ENCODE peak calls at places on chromosomes 3 and 15, in six cellular contexts. One of them, this sample, is unnamed.
A peak's percentile ranks its signal among the peaks of the same experiment; 100 is the strongest.

GRCh38 chr3:10482631-10483363 is 22.6 kb downstream of the ATP2B2 start:
- DNase-seq in tibial artery: no peak
- DNase-seq in IMR-90: no peak
- DNase-seq in NCI-H524: no peak
- DNase-seq in brain pericyte: no peak
- DNase-seq in astrocyte of the spinal cord: no peak
- DNase-seq in this sample: no peak

GRCh38 chr3:143482106-143483088 is 362.8 kb downstream of the CHST2 start:
- DNase-seq in astrocyte of the spinal cord: peak; percentile 37
- DNase-seq in brain pericyte: no peak
- DNase-seq in NCI-H524: no peak
- DNase-seq in tibial artery: no peak
- DNase-seq in IMR-90: no peak
- DNase-seq in this sample: no peak

GRCh38 chr3:55468251-55468650 is 18.9 kb downstream of the WNT5A start:
- DNase-seq in IMR-90: peak; percentile 81
- DNase-seq in astrocyte of the spinal cord: peak; percentile 76
- DNase-seq in brain pericyte: no peak
- DNase-seq in NCI-H524: no peak
- DNase-seq in tibial artery: no peak
- DNase-seq in this sample: no peak

GRCh38 chr3:20669184-20669583 is 483.2 kb upstream of the SGO1 start:
- DNase-seq in astrocyte of the spinal cord: no peak
- DNase-seq in NCI-H524: peak; percentile 59
- DNase-seq in tibial artery: peak; percentile 65
- DNase-seq in IMR-90: no peak
- DNase-seq in brain pericyte: no peak
- DNase-seq in this sample: no peak

GRCh38 chr15:56805466-56806146 is 72.3 kb upstream of the ZNF280D start:
- DNase-seq in NCI-H524: no peak
- DNase-seq in brain pericyte: no peak
- DNase-seq in astrocyte of the spinal cord: peak; percentile 87
- DNase-seq in IMR-90: peak; percentile 87
- DNase-seq in tibial artery: no peak
- DNase-seq in this sample: no peak

GRCh38 chr15:90413411-90414379 is 25.7 kb downstream of the IQGAP1 start:
- DNase-seq in NCI-H524: no peak
- DNase-seq in astrocyte of the spinal cord: peak; percentile 77
- DNase-seq in brain pericyte: no peak
- DNase-seq in IMR-90: peak; percentile 69
- DNase-seq in tibial artery: no peak
- DNase-seq in this sample: no peak

GRCh38 chr15:81011593-81011992 is 10.9 kb downstream of the TLNRD1 start:
- DNase-seq in IMR-90: peak; percentile 39
- DNase-seq in brain pericyte: no peak
- DNase-seq in tibial artery: no peak
- DNase-seq in astrocyte of the spinal cord: peak; percentile 20
- DNase-seq in NCI-H524: no peak
- DNase-seq in this sample: no peak

GRCh38 chr15:78212546-78213424 is 21.6 kb downstream of the ACSBG1 start:
- DNase-seq in IMR-90: peak; percentile 64
- DNase-seq in brain pericyte: peak; percentile 81
- DNase-seq in tibial artery: no peak
- DNase-seq in astrocyte of the spinal cord: peak; percentile 89
- DNase-seq in NCI-H524: peak; percentile 27
- DNase-seq in this sample: no peak

GRCh38 chr3:146505496-146505895 is 36.1 kb upstream of the PLSCR2 start:
- DNase-seq in astrocyte of the spinal cord: no peak
- DNase-seq in brain pericyte: no peak
- DNase-seq in NCI-H524: no peak
- DNase-seq in tibial artery: no peak
- DNase-seq in IMR-90: no peak
- DNase-seq in this sample: no peak

GRCh38 chr3:135989247-135989646 is 23.7 kb downstream of the PPP2R3A start:
- DNase-seq in NCI-H524: no peak
- DNase-seq in astrocyte of the spinal cord: peak; percentile 55
- DNase-seq in IMR-90: peak; percentile 31
- DNase-seq in tibial artery: no peak
- DNase-seq in brain pericyte: no peak
- DNase-seq in this sample: no peak

GRCh38 chr3:165885558-165886270 is 48.5 kb upstream of the BCHE start:
- DNase-seq in astrocyte of the spinal cord: no peak
- DNase-seq in brain pericyte: no peak
- DNase-seq in tibial artery: no peak
- DNase-seq in NCI-H524: no peak
- DNase-seq in IMR-90: no peak
- DNase-seq in this sample: no peak

GRCh38 chr3:184175981-184176376 is 1.3 kb downstream of the AP2M1 start:
- DNase-seq in astrocyte of the spinal cord: no peak
- DNase-seq in brain pericyte: no peak
- DNase-seq in tibial artery: no peak
- DNase-seq in NCI-H524: no peak
- DNase-seq in IMR-90: no peak
- DNase-seq in this sample: no peak

GRCh38 chr15:31660800-31661199 is 334.2 kb downstream of the KLF13 start:
- DNase-seq in IMR-90: no peak
- DNase-seq in tibial artery: no peak
- DNase-seq in astrocyte of the spinal cord: no peak
- DNase-seq in NCI-H524: peak; percentile 62
- DNase-seq in brain pericyte: no peak
- DNase-seq in this sample: no peak

GRCh38 chr15:81480645-81481053 is 106.6 kb upstream of the TMC3 start:
- DNase-seq in brain pericyte: peak; percentile 12
- DNase-seq in astrocyte of the spinal cord: peak; percentile 64
- DNase-seq in IMR-90: peak; percentile 69
- DNase-seq in tibial artery: no peak
- DNase-seq in NCI-H524: peak; percentile 77
- DNase-seq in this sample: no peak

GRCh38 chr3:47780727-47781325 is 867 bp downstream of the SMARCC1 start:
- DNase-seq in IMR-90: peak; percentile 32
- DNase-seq in astrocyte of the spinal cord: peak; percentile 56
- DNase-seq in brain pericyte: no peak
- DNase-seq in NCI-H524: no peak
- DNase-seq in tibial artery: no peak
- DNase-seq in this sample: no peak

GRCh38 chr3:113249111-113249510 is 37.8 kb downstream of the BOC start:
- DNase-seq in IMR-90: peak; percentile 88
- DNase-seq in brain pericyte: no peak
- DNase-seq in NCI-H524: peak; percentile 81
- DNase-seq in tibial artery: no peak
- DNase-seq in astrocyte of the spinal cord: peak; percentile 83
- DNase-seq in this sample: no peak

GRCh38 chr3:121757087-121757811 is 7.7 kb upstream of the GOLGB1 start:
- DNase-seq in brain pericyte: no peak
- DNase-seq in NCI-H524: peak; percentile 82
- DNase-seq in tibial artery: no peak
- DNase-seq in IMR-90: no peak
- DNase-seq in astrocyte of the spinal cord: no peak
- DNase-seq in this sample: no peak

GRCh38 chr15:78209646-78210348 is 24.6 kb downstream of the ACSBG1 start:
- DNase-seq in NCI-H524: no peak
- DNase-seq in IMR-90: no peak
- DNase-seq in astrocyte of the spinal cord: no peak
- DNase-seq in tibial artery: no peak
- DNase-seq in brain pericyte: no peak
- DNase-seq in this sample: peak; percentile 65

GRCh38 chr3:120280026-120280425 is 5.0 kb downstream of the GPR156 start:
- DNase-seq in brain pericyte: no peak
- DNase-seq in IMR-90: no peak
- DNase-seq in tibial artery: no peak
- DNase-seq in NCI-H524: no peak
- DNase-seq in astrocyte of the spinal cord: no peak
- DNase-seq in this sample: no peak

GRCh38 chr3:14701676-14702075 is 26.7 kb downstream of the C3orf20 start:
- DNase-seq in NCI-H524: no peak
- DNase-seq in IMR-90: no peak
- DNase-seq in tibial artery: no peak
- DNase-seq in astrocyte of the spinal cord: no peak
- DNase-seq in brain pericyte: no peak
- DNase-seq in this sample: no peak

GRCh38 chr3:197083486-197083885 is 53.9 kb upstream of the MELTF start:
- DNase-seq in astrocyte of the spinal cord: peak; percentile 75
- DNase-seq in brain pericyte: no peak
- DNase-seq in tibial artery: no peak
- DNase-seq in NCI-H524: peak; percentile 68
- DNase-seq in IMR-90: peak; percentile 88
- DNase-seq in this sample: no peak

GRCh38 chr3:16936233-16936632 is 51.5 kb downstream of the PLCL2 start:
- DNase-seq in astrocyte of the spinal cord: no peak
- DNase-seq in tibial artery: no peak
- DNase-seq in NCI-H524: no peak
- DNase-seq in IMR-90: no peak
- DNase-seq in brain pericyte: no peak
- DNase-seq in this sample: no peak

GRCh38 chr15:48028712-48029111 is 92.1 kb upstream of the SLC24A5 start:
- DNase-seq in astrocyte of the spinal cord: no peak
- DNase-seq in IMR-90: no peak
- DNase-seq in brain pericyte: no peak
- DNase-seq in NCI-H524: no peak
- DNase-seq in tibial artery: no peak
- DNase-seq in this sample: no peak

GRCh38 chr15:68812596-68813548 is 7.8 kb downstream of the ANP32A start:
- DNase-seq in NCI-H524: no peak
- DNase-seq in IMR-90: no peak
- DNase-seq in tibial artery: no peak
- DNase-seq in brain pericyte: no peak
- DNase-seq in astrocyte of the spinal cord: peak; percentile 38
- DNase-seq in this sample: no peak

GRCh38 chr3:149291178-149291577 is 42.3 kb downstream of the TM4SF18 start:
- DNase-seq in IMR-90: no peak
- DNase-seq in brain pericyte: no peak
- DNase-seq in tibial artery: no peak
- DNase-seq in NCI-H524: peak; percentile 27
- DNase-seq in astrocyte of the spinal cord: no peak
- DNase-seq in this sample: no peak

GRCh38 chr3:10954740-10955139 is 37.8 kb upstream of the SLC6A1 start:
- DNase-seq in astrocyte of the spinal cord: no peak
- DNase-seq in tibial artery: no peak
- DNase-seq in NCI-H524: no peak
- DNase-seq in IMR-90: no peak
- DNase-seq in brain pericyte: no peak
- DNase-seq in this sample: no peak